ENCODE peak calls at places on chromosome 15, in four cellular contexts. A, I, N and L are unnamed samples.

GRCh38 chr15:89078831-89079810 is 9.1 kb upstream of the ABHD2 start:
- DNase-seq in I (no peak), A (no peak), N (no peak), L (no peak)

GRCh38 chr15:54273928-54274327 is 295.7 kb downstream of the UNC13C start:
- DNase-seq in I (no peak), N (no peak), A (no peak), L (no peak)

GRCh38 chr15:60551147-60551780 is 72.3 kb upstream of the ICE2 start:
- DNase-seq in A (no peak), N (no peak), I (no peak), L (no peak)

GRCh38 chr15:63258658-63259057 is 18.7 kb upstream of the APH1B start:
- DNase-seq in N (no peak), I (no peak), A (no peak), L (no peak)

GRCh38 chr15:62469874-62470688 is 305.0 kb upstream of the C2CD4B start:
- DNase-seq in I (peak), A (no peak), N (no peak), L (no peak)

GRCh38 chr15:24944939-24945338 is 9.8 kb upstream of the SNRPN start:
- DNase-seq in A (no peak), N (no peak), I (no peak), L (no peak)

GRCh38 chr15:74631935-74632560 is 16.4 kb downstream of the CLK3 start:
- DNase-seq in N (peak), I (peak), A (peak), L (no peak)

GRCh38 chr15:58632789-58633188 is 116.7 kb downstream of the ADAM10 start:
- DNase-seq in I (no peak), A (no peak), N (no peak), L (no peak)